ENCODE peak calls at places on chromosomes 5 and 9, in nine cellular contexts. N, V, X, B, Y, D, O, U and K are unnamed samples.

GRCh38 chr5:178108446-178108845 is 4.9 kb upstream of the N4BP3 start:
- DNase-seq in D (no peak), V (no peak), Y (no peak), B (no peak), N (no peak), U (no peak), X (no peak), O (no peak), K (no peak)

GRCh38 chr5:38210701-38211353 is 47.5 kb upstream of the EGFLAM start:
- DNase-seq in N (no peak), U (no peak), Y (no peak), X (no peak), B (no peak), V (no peak), D (no peak), O (no peak), K (no peak)

GRCh38 chr5:76490970-76491369 is 87.9 kb downstream of the IQGAP2 start:
- DNase-seq in N (no peak), B (no peak), Y (no peak), D (no peak), U (no peak), X (no peak), V (no peak), O (no peak), K (no peak)

GRCh38 chr9:17402309-17402708 is 176.6 kb upstream of the SH3GL2 start:
- DNase-seq in X (peak; percentile 26), N (no peak), V (peak; percentile 12), O (no peak), Y (peak; percentile 28), B (no peak), D (peak; percentile 2), U (peak; percentile 7), K (no peak)

GRCh38 chr5:124519396-124519795 is 227.0 kb downstream of the ZNF608 start:
- DNase-seq in U (peak; percentile 20), D (no peak), B (peak; percentile 72), N (no peak), X (peak; percentile 56), Y (no peak), O (no peak), V (no peak), K (no peak)

GRCh38 chr5:137737349-137738256 is 1.7 kb upstream of the KLHL3 start:
- DNase-seq in O (no peak), X (peak; percentile 41), N (no peak), D (no peak), V (no peak), Y (no peak), B (no peak), U (no peak), K (no peak)

GRCh38 chr5:58787982-58788381 is 205.1 kb downstream of the RAB3C start:
- DNase-seq in B (no peak), N (no peak), V (no peak), D (no peak), X (no peak), U (no peak), O (no peak), Y (no peak), K (no peak)

GRCh38 chr9:70581214-70581966 is 166.9 kb upstream of the KLF9 start:
- DNase-seq in Y (no peak), D (no peak), O (no peak), V (no peak), X (no peak), N (no peak), B (no peak), U (no peak), K (no peak)

GRCh38 chr5:150542933-150543445 is 35.1 kb downstream of the NDST1 start:
- DNase-seq in D (peak; percentile 82), V (no peak), B (no peak), Y (no peak), U (no peak), O (no peak), X (no peak), N (no peak), K (no peak)

GRCh38 chr9:131289301-131290038 is at the start of gene PLPP7:
- DNase-seq in X (peak; percentile 63), B (peak; percentile 91), V (no peak), U (no peak), N (peak; percentile 75), O (peak; percentile 84), Y (peak; percentile 90), D (peak; percentile 83), K (peak; percentile 85)

GRCh38 chr9:135476981-135477380 is 2.6 kb upstream of the PPP1R26 start:
- DNase-seq in X (peak; percentile 33), O (no peak), U (peak; percentile 65), Y (no peak), N (no peak), B (no peak), D (no peak), V (no peak), K (no peak)

GRCh38 chr9:121658166-121658565 is 6.7 kb downstream of the DAB2IP start:
- DNase-seq in D (no peak), X (no peak), Y (no peak), O (no peak), B (no peak), U (no peak), N (no peak), V (no peak), K (no peak)

GRCh38 chr9:93645149-93645889 is 68.9 kb downstream of the PHF2 start:
- DNase-seq in N (no peak), V (no peak), O (no peak), X (no peak), D (no peak), Y (no peak), U (no peak), B (no peak), K (no peak)

GRCh38 chr5:121851643-121852574 is at the start of gene FTMT:
- DNase-seq in U (no peak), O (no peak), D (no peak), X (no peak), V (no peak), Y (no peak), N (no peak), B (no peak), K (no peak)